ENCODE peak calls at places on chromosomes 3 and 15, in six cellular contexts. M is SK-N-SH, Q is K562, C is GM12892, Z is GM12878, Y is H1. R is an unnamed sample.

GRCh38 chr3:127820871-127821853 is 1.2 kb downstream of the MGLL start:
- DNase-seq in Q (no peak), Z (no peak), Y (no peak), C (no peak), M (no peak), R (no peak)

GRCh38 chr15:35000511-35000910 is 12.4 kb upstream of the ZNF770 start:
- DNase-seq in C (no peak), Z (no peak), Y (no peak), M (no peak), Q (no peak), R (no peak)

GRCh38 chr3:196219194-196219969 is 3.0 kb downstream of the SLC51A start:
- DNase-seq in Y (no peak), C (peak), M (peak), Q (no peak), Z (peak), R (peak)

GRCh38 chr15:81054236-81054635 is 53.5 kb downstream of the TLNRD1 start:
- DNase-seq in Q (no peak), Y (no peak), M (no peak), C (no peak), Z (no peak), R (no peak)

GRCh38 chr15:73367624-73368300 is 996 bp downstream of the HCN4 start:
- DNase-seq in M (peak), Z (no peak), Q (no peak), C (no peak), Y (peak), R (no peak)

GRCh38 chr3:128076465-128076782 is 24.2 kb downstream of the SEC61A1 start:
- DNase-seq in C (no peak), Z (no peak), Y (no peak), M (no peak), Q (peak), R (no peak)

GRCh38 chr15:45199136-45199810 is 11.5 kb upstream of the SHF start:
- DNase-seq in Q (no peak), Y (no peak), Z (peak), C (no peak), M (no peak), R (no peak)

GRCh38 chr3:27666277-27666676 is 55.8 kb downstream of the EOMES start:
- DNase-seq in M (no peak), Y (no peak), Z (no peak), C (no peak), Q (no peak), R (no peak)

GRCh38 chr3:24829632-24830229 is 335.1 kb upstream of the THRB start:
- DNase-seq in Z (no peak), Q (no peak), M (peak), C (no peak), Y (peak), R (no peak)

GRCh38 chr15:81877533-81878227 is 168.1 kb downstream of the MEX3B start:
- DNase-seq in M (no peak), Z (no peak), C (no peak), Y (no peak), Q (no peak), R (no peak)

GRCh38 chr3:112654979-112655378 is 14.0 kb upstream of the CCDC80 start:
- DNase-seq in C (no peak), Y (no peak), Q (no peak), M (no peak), Z (no peak), R (no peak)

GRCh38 chr3:50388021-50388719 is 28.8 kb upstream of the TMEM115 start:
- DNase-seq in Y (peak), Z (no peak), Q (peak), M (peak), C (no peak), R (peak)

GRCh38 chr15:73069109-73069508 is 16.8 kb downstream of the NEO1 start:
- DNase-seq in Q (no peak), Z (no peak), Y (no peak), C (no peak), M (no peak), R (no peak)

GRCh38 chr3:114928989-114929620 is 218.0 kb downstream of the ZBTB20 start:
- DNase-seq in Z (no peak), Y (no peak), C (no peak), Q (no peak), M (no peak), R (no peak)

GRCh38 chr3:175392653-175393052 is 533.5 kb downstream of the NAALADL2 start:
- DNase-seq in Q (no peak), M (no peak), Y (no peak), C (no peak), Z (no peak), R (no peak)

GRCh38 chr3:120025520-120025919 is 68.7 kb downstream of the GSK3B start:
- DNase-seq in Q (no peak), C (no peak), M (no peak), Z (no peak), Y (no peak), R (no peak)

GRCh38 chr3:45915518-45916231 is 27.6 kb upstream of the CXCR6 start:
- DNase-seq in C (peak), M (no peak), Z (peak), Q (peak), Y (no peak), R (peak)

GRCh38 chr3:118541791-118542190 is 492.9 kb downstream of the IGSF11 start:
- DNase-seq in C (no peak), Y (no peak), Q (no peak), M (no peak), Z (no peak), R (no peak)

GRCh38 chr3:152260026-152260425 is 8.7 kb upstream of the MBNL1 start:
- DNase-seq in C (no peak), M (no peak), Z (no peak), Q (no peak), Y (no peak), R (no peak)

GRCh38 chr3:150763841-150764483 is 993 bp upstream of the SIAH2 start:
- DNase-seq in C (no peak), Y (no peak), Z (no peak), M (peak), Q (peak), R (no peak)

GRCh38 chr3:10361375-10361774 is 40.5 kb upstream of the SEC13 start:
- DNase-seq in Y (no peak), Q (no peak), C (no peak), M (no peak), Z (no peak), R (no peak)

GRCh38 chr3:172549144-172549543 is 25.9 kb upstream of the TNFSF10 start:
- DNase-seq in Y (no peak), Q (no peak), Z (no peak), C (no peak), M (no peak), R (no peak)

GRCh38 chr15:73988075-73988969 is 3.8 kb downstream of the STOML1 start:
- DNase-seq in Q (no peak), M (no peak), Y (no peak), Z (no peak), C (no peak), R (no peak)

GRCh38 chr15:98729446-98730042 is 81.2 kb downstream of the IGF1R start:
- DNase-seq in Q (no peak), C (no peak), Y (no peak), M (peak), Z (no peak), R (no peak)

GRCh38 chr3:127390365-127391025 is 102.6 kb upstream of the PRR20G start:
- DNase-seq in Y (no peak), C (no peak), Z (no peak), M (no peak), Q (no peak), R (no peak)

DNA sequence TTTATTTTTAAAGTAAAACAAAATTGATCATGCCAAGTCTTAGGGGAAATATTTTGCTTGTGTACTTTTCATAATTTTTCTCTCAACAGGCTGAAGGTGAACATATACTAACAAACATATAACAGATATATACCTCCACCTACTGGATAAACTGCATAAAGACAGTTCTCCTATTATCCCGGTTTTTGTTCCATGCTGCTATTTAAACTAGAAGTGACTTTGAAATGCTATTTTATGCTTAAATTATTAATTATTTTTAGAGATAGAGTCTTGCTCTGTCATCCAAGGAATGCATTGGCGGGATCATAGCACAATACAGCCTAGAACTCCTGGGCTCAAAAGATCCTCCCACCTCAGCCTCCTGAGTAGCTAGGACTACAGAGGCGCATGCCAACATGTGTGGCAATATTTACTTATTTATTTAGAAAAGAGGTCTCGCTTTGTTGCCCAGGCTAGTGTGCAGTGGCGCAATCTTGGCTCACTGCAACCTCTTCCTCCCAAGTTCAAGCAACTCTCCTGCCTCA is 49.8 kb downstream of the ST3GAL6 start:
- DNase-seq in M (peak), Q (peak), Z (no peak), C (no peak), Y (no peak), R (peak)
- TF ChIP-seq TAF1 in M (no peak), Q (no peak), Z (no peak), C (no peak), Y (no peak), R (no peak)

DNA sequence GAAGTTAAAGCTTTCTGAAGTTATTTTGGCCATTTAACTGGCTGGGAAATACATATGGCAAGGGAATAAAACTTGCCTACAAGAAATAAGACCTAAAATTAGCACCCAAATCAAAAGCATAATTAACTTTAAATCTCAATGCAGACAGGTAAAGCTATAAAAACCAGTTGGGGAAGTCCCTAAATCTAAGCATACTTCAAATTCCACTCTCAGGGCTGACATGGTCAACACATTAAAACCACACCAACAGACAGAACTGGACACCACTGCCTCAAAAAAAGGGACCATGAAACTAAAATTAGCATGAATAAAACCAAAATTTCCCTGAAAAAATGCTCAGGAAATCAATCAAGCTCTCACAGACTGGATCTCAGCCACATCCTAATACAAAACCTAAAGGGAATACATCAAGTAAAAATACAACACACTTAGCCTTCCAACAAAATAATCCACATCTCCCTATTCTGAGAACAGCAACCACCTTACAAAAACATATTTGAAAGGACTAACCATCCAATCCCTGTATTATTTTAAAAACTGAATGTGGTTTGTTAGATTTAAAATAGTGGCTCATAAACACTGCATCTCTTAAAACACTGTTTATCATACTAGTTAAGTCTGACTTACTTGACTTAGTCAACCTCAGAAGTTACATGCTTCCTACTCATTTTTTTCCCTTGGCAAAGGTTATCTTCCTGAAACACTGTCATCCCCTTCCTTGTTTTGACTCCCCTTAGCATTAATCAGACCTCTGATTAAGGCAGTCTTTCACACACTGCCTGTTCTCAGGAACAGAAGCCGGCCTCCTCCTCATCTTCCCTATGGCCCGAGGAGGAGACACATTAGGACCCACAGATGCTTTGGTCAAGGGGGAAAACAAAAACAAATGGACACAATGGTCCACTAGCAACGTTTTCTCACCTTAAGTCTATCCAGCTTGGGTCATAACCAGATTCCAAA is 8.3 kb downstream of the TRA2B start:
- DNase-seq in Z (no peak), C (no peak), Y (no peak), M (no peak), Q (peak), R (no peak)
- TF ChIP-seq POLR2AphosphoS5 in Z (peak), C (no peak), Y (peak), M (no peak), Q (peak), R (peak)

DNA sequence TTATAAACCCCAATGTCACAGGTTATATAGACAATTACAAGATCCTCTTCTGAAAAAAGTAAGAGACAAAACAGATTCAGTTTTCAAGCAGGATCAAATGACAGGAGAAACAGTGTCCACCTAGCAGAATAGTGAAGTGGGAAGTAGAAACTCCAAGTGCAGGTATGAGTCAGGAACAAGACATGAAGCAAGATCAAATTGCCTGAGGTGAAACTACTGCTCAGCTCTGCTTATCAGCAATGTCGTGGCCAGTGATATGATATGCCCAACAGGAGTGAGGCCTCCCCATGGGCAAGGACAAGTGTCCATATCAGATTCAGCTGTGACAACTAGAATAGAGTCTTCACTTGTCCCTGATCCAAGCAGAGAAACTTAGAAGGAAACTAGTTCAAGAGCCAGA is 100.0 kb downstream of the ZMAT3 start:
- DNase-seq in Q (no peak), M (no peak), Y (no peak), C (no peak), Z (no peak), R (no peak)
- TF ChIP-seq TAF1 in Q (no peak), M (no peak), Y (no peak), C (no peak), Z (no peak), R (no peak)

DNA sequence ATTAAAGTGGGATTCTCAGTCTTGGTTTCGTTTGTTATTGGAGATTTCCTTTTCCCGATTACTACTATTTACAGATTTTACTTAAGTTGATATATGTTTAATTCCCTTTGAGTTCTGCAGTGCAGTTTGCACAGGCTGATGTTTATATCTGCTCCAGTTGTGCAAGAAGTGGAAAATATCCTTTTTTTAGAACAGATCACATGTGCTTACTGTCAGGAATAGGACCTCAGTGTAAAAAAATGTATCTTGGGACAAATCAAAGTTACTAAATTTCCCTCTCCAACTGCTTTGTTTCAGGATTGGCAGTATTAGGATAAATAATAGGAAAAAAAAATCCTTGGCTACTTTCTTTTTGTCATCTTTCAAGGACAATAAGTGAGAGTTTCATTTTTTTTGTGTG is 6.9 kb downstream of the MITF start:
- DNase-seq in Z (no peak), Y (no peak), M (no peak), C (no peak), Q (no peak), R (no peak)
- TF ChIP-seq POLR2AphosphoS5 in Z (no peak), Y (no peak), M (no peak), C (no peak), Q (no peak), R (no peak)

GRCh38 chr15:57878573-57878972 is 172.1 kb downstream of the POLR2M start:
- DNase-seq in M (no peak), Y (no peak), C (no peak), Q (no peak), Z (no peak), R (no peak)
- TF ChIP-seq TAF1 in M (no peak), Y (no peak), C (no peak), Q (no peak), Z (no peak), R (no peak)

GRCh38 chr3:170862618-170863374 is 7.2 kb downstream of the RPL22L1 start:
- DNase-seq in M (no peak), C (no peak), Z (no peak), Q (no peak), Y (no peak), R (no peak)

GRCh38 chr3:170863768-170864167 is 6.2 kb downstream of the RPL22L1 start:
- DNase-seq in M (no peak), Z (no peak), Y (no peak), Q (no peak), C (no peak), R (no peak)

GRCh38 chr3:170865209-170866094 is 4.5 kb downstream of the RPL22L1 start:
- DNase-seq in M (no peak), Q (peak), C (no peak), Y (no peak), Z (no peak), R (no peak)

GRCh38 chr3:170866499-170866898 is 3.5 kb downstream of the RPL22L1 start:
- DNase-seq in M (no peak), Q (no peak), C (no peak), Z (no peak), Y (no peak), R (no peak)

DNA sequence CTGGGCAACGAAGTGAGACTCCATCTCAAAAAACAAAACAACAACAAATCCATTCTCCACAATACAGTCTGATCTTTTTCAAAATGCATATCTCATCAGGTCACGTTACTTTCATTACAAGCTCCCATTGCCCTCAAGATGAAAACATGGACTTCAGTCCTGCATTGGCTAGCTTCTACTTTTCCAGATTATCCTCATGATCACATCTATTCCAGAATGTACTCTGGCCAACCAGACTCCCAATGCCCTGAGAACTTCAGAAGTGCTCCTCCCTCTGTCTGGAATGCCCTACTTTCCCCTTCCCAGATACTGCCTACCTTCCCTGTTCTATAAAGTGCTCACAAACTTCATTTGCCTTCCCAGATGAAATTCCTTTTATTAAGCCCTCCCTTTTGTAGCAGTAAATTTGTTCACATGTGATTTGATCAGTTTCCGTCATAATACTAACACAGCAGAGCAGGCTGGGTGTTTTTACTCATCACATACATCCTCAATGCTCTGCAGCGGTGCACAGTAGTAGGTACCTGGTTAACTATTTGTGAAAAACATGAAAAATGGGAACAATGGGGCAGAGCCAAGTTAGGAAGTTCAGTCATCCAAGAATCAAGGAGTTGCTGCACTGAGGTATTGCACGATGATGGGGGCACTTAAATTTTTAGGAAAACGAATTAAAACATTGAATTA is 5.3 kb downstream of the RPL22L1 start:
- DNase-seq in C (no peak), Q (peak), Y (no peak), Z (no peak), M (no peak), R (no peak)
- TF ChIP-seq POLR2AphosphoS5 in C (peak), Q (no peak), Y (peak), Z (no peak), M (peak), R (no peak)

DNA sequence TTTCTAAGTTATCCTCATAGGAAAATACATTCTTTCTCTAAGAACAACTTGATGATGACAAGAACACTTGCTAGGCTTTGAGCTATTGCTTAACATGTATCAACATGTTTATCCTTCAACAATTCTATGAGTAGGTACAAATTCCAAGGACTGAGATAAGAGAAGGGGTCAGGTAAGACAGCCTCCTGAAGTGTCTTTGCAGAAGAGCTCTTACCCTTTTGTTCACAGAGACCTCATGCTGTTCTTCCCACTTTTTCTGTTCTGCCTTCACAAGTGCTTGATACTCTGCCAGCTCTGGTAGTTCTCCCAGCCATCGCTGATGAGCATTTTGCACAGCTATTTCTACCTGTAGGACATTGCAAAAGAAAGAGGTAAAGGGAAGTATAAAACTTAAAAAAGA is 50.9 kb downstream of the CEP152 start:
- DNase-seq in C (no peak), Y (no peak), M (no peak), Q (no peak), Z (no peak), R (no peak)
- TF ChIP-seq TAF1 in C (no peak), Y (no peak), M (no peak), Q (no peak), Z (no peak), R (no peak)